ENCODE peak calls at places on chromosomes 5 and 9, in five cellular contexts. One of them, this sample, is unnamed.

GRCh38 chr5:119315516-119315949 is 40.3 kb upstream of the TNFAIP8 start:
- DNase-seq in stimulated activated CD4-positive, alpha-beta T cell treated with anti-CD3 and anti-CD28 coated beads, Interleukin-15, amount 100 ng/mL, for 24 hours: peak
- DNase-seq in PC-3: peak
- DNase-seq in activated CD8-positive, alpha-beta memory T cell treated with anti-CD3 and anti-CD28 coated beads, Interleukin-2, amount 50 U/mL, for 4 hours: peak
- DNase-seq in activated naive CD4-positive, alpha-beta T cell treated with Interleukin-2 at 50 U/mL for 16 hours: peak
- DNase-seq in this sample: peak

GRCh38 chr5:29949301-29949872 is 1244.1 kb upstream of the CDH6 start:
- DNase-seq in stimulated activated CD4-positive, alpha-beta T cell treated with anti-CD3 and anti-CD28 coated beads, Interleukin-15, amount 100 ng/mL, for 24 hours: no peak
- DNase-seq in PC-3: no peak
- DNase-seq in activated CD8-positive, alpha-beta memory T cell treated with anti-CD3 and anti-CD28 coated beads, Interleukin-2, amount 50 U/mL, for 4 hours: no peak
- DNase-seq in activated naive CD4-positive, alpha-beta T cell treated with Interleukin-2 at 50 U/mL for 16 hours: no peak
- DNase-seq in this sample: no peak

GRCh38 chr9:91420471-91421021 is 3.1 kb downstream of the NFIL3 start:
- DNase-seq in stimulated activated CD4-positive, alpha-beta T cell treated with anti-CD3 and anti-CD28 coated beads, Interleukin-15, amount 100 ng/mL, for 24 hours: no peak
- DNase-seq in PC-3: no peak
- DNase-seq in activated CD8-positive, alpha-beta memory T cell treated with anti-CD3 and anti-CD28 coated beads, Interleukin-2, amount 50 U/mL, for 4 hours: no peak
- DNase-seq in activated naive CD4-positive, alpha-beta T cell treated with Interleukin-2 at 50 U/mL for 16 hours: no peak
- DNase-seq in this sample: no peak

GRCh38 chr5:131814990-131815389 is 18.2 kb upstream of the FNIP1 start:
- DNase-seq in stimulated activated CD4-positive, alpha-beta T cell treated with anti-CD3 and anti-CD28 coated beads, Interleukin-15, amount 100 ng/mL, for 24 hours: no peak
- DNase-seq in PC-3: peak
- DNase-seq in activated CD8-positive, alpha-beta memory T cell treated with anti-CD3 and anti-CD28 coated beads, Interleukin-2, amount 50 U/mL, for 4 hours: no peak
- DNase-seq in activated naive CD4-positive, alpha-beta T cell treated with Interleukin-2 at 50 U/mL for 16 hours: no peak
- DNase-seq in this sample: no peak

GRCh38 chr9:91089405-91090131 is 272.1 kb downstream of the AUH start:
- DNase-seq in stimulated activated CD4-positive, alpha-beta T cell treated with anti-CD3 and anti-CD28 coated beads, Interleukin-15, amount 100 ng/mL, for 24 hours: no peak
- DNase-seq in PC-3: peak
- DNase-seq in activated CD8-positive, alpha-beta memory T cell treated with anti-CD3 and anti-CD28 coated beads, Interleukin-2, amount 50 U/mL, for 4 hours: no peak
- DNase-seq in activated naive CD4-positive, alpha-beta T cell treated with Interleukin-2 at 50 U/mL for 16 hours: no peak
- DNase-seq in this sample: no peak

GRCh38 chr5:68420476-68421344 is 205.2 kb downstream of the PIK3R1 start:
- DNase-seq in stimulated activated CD4-positive, alpha-beta T cell treated with anti-CD3 and anti-CD28 coated beads, Interleukin-15, amount 100 ng/mL, for 24 hours: no peak
- DNase-seq in PC-3: no peak
- DNase-seq in activated CD8-positive, alpha-beta memory T cell treated with anti-CD3 and anti-CD28 coated beads, Interleukin-2, amount 50 U/mL, for 4 hours: no peak
- DNase-seq in activated naive CD4-positive, alpha-beta T cell treated with Interleukin-2 at 50 U/mL for 16 hours: no peak
- DNase-seq in this sample: no peak

GRCh38 chr5:90530736-90531487 is 1.5 kb upstream of the LYSMD3 start:
- DNase-seq in stimulated activated CD4-positive, alpha-beta T cell treated with anti-CD3 and anti-CD28 coated beads, Interleukin-15, amount 100 ng/mL, for 24 hours: no peak
- DNase-seq in PC-3: peak
- DNase-seq in activated CD8-positive, alpha-beta memory T cell treated with anti-CD3 and anti-CD28 coated beads, Interleukin-2, amount 50 U/mL, for 4 hours: no peak
- DNase-seq in activated naive CD4-positive, alpha-beta T cell treated with Interleukin-2 at 50 U/mL for 16 hours: no peak
- DNase-seq in this sample: no peak

GRCh38 chr9:133763272-133764183 is 25.4 kb upstream of the SARDH start:
- DNase-seq in stimulated activated CD4-positive, alpha-beta T cell treated with anti-CD3 and anti-CD28 coated beads, Interleukin-15, amount 100 ng/mL, for 24 hours: no peak
- DNase-seq in PC-3: no peak
- DNase-seq in activated CD8-positive, alpha-beta memory T cell treated with anti-CD3 and anti-CD28 coated beads, Interleukin-2, amount 50 U/mL, for 4 hours: no peak
- DNase-seq in activated naive CD4-positive, alpha-beta T cell treated with Interleukin-2 at 50 U/mL for 16 hours: no peak
- DNase-seq in this sample: no peak

GRCh38 chr5:150140830-150141229 is 14.8 kb downstream of the PDGFRB start:
- DNase-seq in stimulated activated CD4-positive, alpha-beta T cell treated with anti-CD3 and anti-CD28 coated beads, Interleukin-15, amount 100 ng/mL, for 24 hours: no peak
- DNase-seq in PC-3: no peak
- DNase-seq in activated CD8-positive, alpha-beta memory T cell treated with anti-CD3 and anti-CD28 coated beads, Interleukin-2, amount 50 U/mL, for 4 hours: no peak
- DNase-seq in activated naive CD4-positive, alpha-beta T cell treated with Interleukin-2 at 50 U/mL for 16 hours: no peak
- DNase-seq in this sample: no peak

GRCh38 chr9:133973791-133974630 is 18.1 kb downstream of the VAV2 start:
- DNase-seq in stimulated activated CD4-positive, alpha-beta T cell treated with anti-CD3 and anti-CD28 coated beads, Interleukin-15, amount 100 ng/mL, for 24 hours: no peak
- DNase-seq in PC-3: no peak
- DNase-seq in activated CD8-positive, alpha-beta memory T cell treated with anti-CD3 and anti-CD28 coated beads, Interleukin-2, amount 50 U/mL, for 4 hours: no peak
- DNase-seq in activated naive CD4-positive, alpha-beta T cell treated with Interleukin-2 at 50 U/mL for 16 hours: no peak
- DNase-seq in this sample: no peak

GRCh38 chr5:56350595-56351170 is 117.6 kb upstream of the ANKRD55 start:
- DNase-seq in stimulated activated CD4-positive, alpha-beta T cell treated with anti-CD3 and anti-CD28 coated beads, Interleukin-15, amount 100 ng/mL, for 24 hours: no peak
- DNase-seq in PC-3: peak
- DNase-seq in activated CD8-positive, alpha-beta memory T cell treated with anti-CD3 and anti-CD28 coated beads, Interleukin-2, amount 50 U/mL, for 4 hours: no peak
- DNase-seq in activated naive CD4-positive, alpha-beta T cell treated with Interleukin-2 at 50 U/mL for 16 hours: no peak
- DNase-seq in this sample: no peak

GRCh38 chr5:133420440-133421301 is 191.7 kb downstream of the FSTL4 start:
- DNase-seq in stimulated activated CD4-positive, alpha-beta T cell treated with anti-CD3 and anti-CD28 coated beads, Interleukin-15, amount 100 ng/mL, for 24 hours: no peak
- DNase-seq in PC-3: no peak
- DNase-seq in activated CD8-positive, alpha-beta memory T cell treated with anti-CD3 and anti-CD28 coated beads, Interleukin-2, amount 50 U/mL, for 4 hours: no peak
- DNase-seq in activated naive CD4-positive, alpha-beta T cell treated with Interleukin-2 at 50 U/mL for 16 hours: no peak
- DNase-seq in this sample: no peak

GRCh38 chr9:131273146-131273545 is 3.2 kb downstream of the FAM78A start:
- DNase-seq in stimulated activated CD4-positive, alpha-beta T cell treated with anti-CD3 and anti-CD28 coated beads, Interleukin-15, amount 100 ng/mL, for 24 hours: peak
- DNase-seq in PC-3: no peak
- DNase-seq in activated CD8-positive, alpha-beta memory T cell treated with anti-CD3 and anti-CD28 coated beads, Interleukin-2, amount 50 U/mL, for 4 hours: no peak
- DNase-seq in activated naive CD4-positive, alpha-beta T cell treated with Interleukin-2 at 50 U/mL for 16 hours: no peak
- DNase-seq in this sample: no peak

GRCh38 chr5:38845555-38846378 is at the start of gene OSMR:
- DNase-seq in stimulated activated CD4-positive, alpha-beta T cell treated with anti-CD3 and anti-CD28 coated beads, Interleukin-15, amount 100 ng/mL, for 24 hours: peak
- DNase-seq in PC-3: peak
- DNase-seq in activated CD8-positive, alpha-beta memory T cell treated with anti-CD3 and anti-CD28 coated beads, Interleukin-2, amount 50 U/mL, for 4 hours: no peak
- DNase-seq in activated naive CD4-positive, alpha-beta T cell treated with Interleukin-2 at 50 U/mL for 16 hours: no peak
- DNase-seq in this sample: peak